ENCODE peak calls at places on chromosomes 1 and 21, in four cellular contexts. E, D, Y and R are unnamed samples.

GRCh38 chr1:99173900-99174299 is 90.4 kb upstream of the PLPPR4 start:
- DNase-seq in E (no peak), D (no peak), Y (no peak), R (no peak)

GRCh38 chr1:182617734-182618288 is 13.6 kb upstream of the RGS16 start:
- DNase-seq in E (peak; percentile 86), D (no peak), Y (no peak), R (peak; percentile 62)

GRCh38 chr1:203200059-203200553 is 13.6 kb upstream of the CHI3L1 start:
- DNase-seq in E (no peak), D (no peak), Y (no peak), R (no peak)

GRCh38 chr1:47536646-47537118 is 98.8 kb downstream of the FOXD2 start:
- DNase-seq in E (no peak), D (no peak), Y (no peak), R (no peak)

GRCh38 chr1:221788466-221788865 is 46.6 kb upstream of the DUSP10 start:
- DNase-seq in E (no peak), D (no peak), Y (no peak), R (no peak)

GRCh38 chr1:52588535-52588934 is 13.6 kb upstream of the GPX7 start:
- DNase-seq in E (no peak), D (no peak), Y (no peak), R (no peak)

GRCh38 chr1:230825804-230826160 is 42.5 kb downstream of the C1orf198 start:
- DNase-seq in E (no peak), D (no peak), Y (no peak), R (no peak)

GRCh38 chr1:56133517-56134472 is 445.6 kb downstream of the PLPP3 start:
- DNase-seq in E (no peak), D (no peak), Y (no peak), R (no peak)

GRCh38 chr21:36456714-36457399 is 23.1 kb downstream of the CLDN14 start:
- DNase-seq in E (no peak), D (no peak), Y (no peak), R (no peak)

GRCh38 chr1:55572878-55573734 is 357.9 kb upstream of the USP24 start:
- DNase-seq in E (peak; percentile 60), D (no peak), Y (no peak), R (peak; percentile 67)

GRCh38 chr1:46469846-46470245 is 19.8 kb upstream of the DMBX1 start:
- DNase-seq in E (no peak), D (no peak), Y (no peak), R (no peak)

GRCh38 chr1:221101792-221102191 is 222.5 kb downstream of the HLX start:
- DNase-seq in E (no peak), D (no peak), Y (no peak), R (peak; percentile 76)

GRCh38 chr1:235940282-235940681 is 73.6 kb upstream of the LYST start:
- DNase-seq in E (no peak), D (no peak), Y (no peak), R (no peak)

GRCh38 chr1:50605186-50605875 is 182.1 kb upstream of the DMRTA2 start:
- DNase-seq in E (peak; percentile 7), D (no peak), Y (no peak), R (peak; percentile 39)

GRCh38 chr1:150530491-150531159 is 15.1 kb downstream of the FALEC start:
- DNase-seq in E (no peak), D (no peak), Y (no peak), R (no peak)

GRCh38 chr1:185170291-185170848 is 13.4 kb downstream of the SWT1 start:
- DNase-seq in E (peak; percentile 52), D (peak; percentile 0), Y (peak; percentile 10), R (peak; percentile 62)

GRCh38 chr1:157233131-157233530 is 94.9 kb upstream of the ETV3 start:
- DNase-seq in E (no peak), D (no peak), Y (no peak), R (no peak)

GRCh38 chr1:116407033-116407432 is 34.0 kb downstream of the ATP1A1 start:
- DNase-seq in E (no peak), D (no peak), Y (no peak), R (no peak)

GRCh38 chr1:42747125-42747524 is 7.1 kb upstream of the CLDN19 start:
- DNase-seq in E (no peak), D (peak; percentile 34), Y (no peak), R (no peak)

GRCh38 chr21:25934771-25935224 is 200.0 kb downstream of the GABPA start:
- DNase-seq in E (peak; percentile 94), D (no peak), Y (no peak), R (peak; percentile 97)

GRCh38 chr1:48556161-48556850 is 84.3 kb upstream of the SPATA6 start:
- DNase-seq in E (peak; percentile 23), D (no peak), Y (no peak), R (no peak)

GRCh38 chr1:5927506-5928370 is 64.5 kb downstream of the NPHP4 start:
- DNase-seq in E (no peak), D (no peak), Y (no peak), R (no peak)

GRCh38 chr1:247812637-247813036 is 11.3 kb downstream of the OR14A16 start:
- DNase-seq in E (no peak), D (no peak), Y (no peak), R (no peak)

GRCh38 chr1:182193908-182194550 is 132.5 kb upstream of the ZNF648 start:
- DNase-seq in E (no peak), D (no peak), Y (no peak), R (no peak)

GRCh38 chr1:196558424-196558823 is 49.8 kb downstream of the KCNT2 start:
- DNase-seq in E (peak; percentile 46), D (no peak), Y (no peak), R (peak; percentile 82)

GRCh38 chr1:226406401-226406881 is 1.5 kb downstream of the PARP1 start:
- DNase-seq in E (peak; percentile 38), D (no peak), Y (no peak), R (peak; percentile 60)

GRCh38 chr1:22341791-22342605 is 109.7 kb upstream of the ZBTB40 start:
- DNase-seq in E (peak; percentile 57), D (no peak), Y (no peak), R (peak; percentile 15)

GRCh38 chr1:168609133-168609715 is 32.8 kb downstream of the XCL1 start:
- DNase-seq in E (peak; percentile 61), D (no peak), Y (no peak), R (peak; percentile 47)

GRCh38 chr21:15775981-15776380 is 46.2 kb downstream of the USP25 start:
- DNase-seq in E (peak; percentile 22), D (no peak), Y (no peak), R (peak; percentile 65)

GRCh38 chr1:238892612-238893011 is 493.8 kb upstream of the CHRM3 start:
- DNase-seq in E (peak; percentile 73), D (no peak), Y (no peak), R (peak; percentile 81)

GRCh38 chr1:13730751-13731482 is 30.9 kb downstream of the PRDM2 start:
- DNase-seq in E (no peak), D (peak; percentile 79), Y (peak; percentile 63), R (no peak)

GRCh38 chr1:166235728-166236127 is 68.9 kb upstream of the FAM78B start:
- DNase-seq in E (no peak), D (no peak), Y (no peak), R (no peak)

GRCh38 chr1:12464627-12465056 is 153.4 kb downstream of the DHRS3 start:
- DNase-seq in E (peak; percentile 73), D (no peak), Y (no peak), R (no peak)

GRCh38 chr1:175941164-175941563 is 197.8 kb upstream of the TNR start:
- DNase-seq in E (no peak), D (no peak), Y (no peak), R (no peak)

GRCh38 chr1:17485280-17485679 is 45.8 kb upstream of the RCC2 start:
- DNase-seq in E (peak; percentile 50), D (no peak), Y (no peak), R (no peak)

GRCh38 chr1:118257946-118258345 is 72.9 kb upstream of the SPAG17 start:
- DNase-seq in E (no peak), D (no peak), Y (no peak), R (no peak)

GRCh38 chr1:225762002-225762441 is 15.6 kb upstream of the SRP9 start:
- DNase-seq in E (peak; percentile 80), D (no peak), Y (no peak), R (peak; percentile 61)

GRCh38 chr1:30034105-30034626 is 689.2 kb downstream of the MATN1 start:
- DNase-seq in E (no peak), D (no peak), Y (no peak), R (no peak)

GRCh38 chr1:5901150-5901549 is 91.1 kb downstream of the NPHP4 start:
- DNase-seq in E (no peak), D (no peak), Y (no peak), R (no peak)

GRCh38 chr1:240417317-240417716 is 194.6 kb downstream of the GREM2 start:
- DNase-seq in E (no peak), D (no peak), Y (no peak), R (peak; percentile 60)